ENCODE peak calls at places on chromosomes 6 and 20, in ten cellular contexts. One of them, this sample, is unnamed.

GRCh38 chr6:113211185-113211584 is 646.0 kb upstream of the MARCKS start:
- DNase-seq in GM20000: no peak
- DNase-seq in HFFc6: no peak
- DNase-seq in heart left ventricle: no peak
- DNase-seq in nephron progenitor cell: no peak
- DNase-seq in choroid plexus epithelial cell: no peak
- DNase-seq in endodermal cell: no peak
- DNase-seq in A549: no peak
- DNase-seq in spleen: no peak
- DNase-seq in fibroblast of the aortic adventitia: no peak
- DNase-seq in this sample: no peak

GRCh38 chr20:57391439-57392129 is 388 bp downstream of the RBM38 start:
- DNase-seq in GM20000: peak
- DNase-seq in HFFc6: no peak
- DNase-seq in heart left ventricle: peak
- DNase-seq in nephron progenitor cell: peak
- DNase-seq in choroid plexus epithelial cell: peak
- DNase-seq in endodermal cell: no peak
- DNase-seq in A549: no peak
- DNase-seq in spleen: peak
- DNase-seq in fibroblast of the aortic adventitia: peak
- DNase-seq in this sample: no peak

GRCh38 chr20:49447946-49448809 is 34.3 kb downstream of the KCNB1 start:
- DNase-seq in GM20000: no peak
- DNase-seq in HFFc6: no peak
- DNase-seq in heart left ventricle: no peak
- DNase-seq in nephron progenitor cell: no peak
- DNase-seq in choroid plexus epithelial cell: peak
- DNase-seq in endodermal cell: peak
- DNase-seq in A549: no peak
- DNase-seq in spleen: no peak
- DNase-seq in fibroblast of the aortic adventitia: peak
- DNase-seq in this sample: no peak

GRCh38 chr6:150749091-150749670 is 116.3 kb upstream of the MTHFD1L start:
- DNase-seq in GM20000: no peak
- DNase-seq in HFFc6: no peak
- DNase-seq in heart left ventricle: no peak
- DNase-seq in nephron progenitor cell: no peak
- DNase-seq in choroid plexus epithelial cell: no peak
- DNase-seq in endodermal cell: no peak
- DNase-seq in A549: no peak
- DNase-seq in spleen: no peak
- DNase-seq in fibroblast of the aortic adventitia: no peak
- DNase-seq in this sample: no peak

GRCh38 chr6:133097208-133097607 is 143.9 kb upstream of the EYA4 start:
- DNase-seq in GM20000: no peak
- DNase-seq in HFFc6: no peak
- DNase-seq in heart left ventricle: no peak
- DNase-seq in nephron progenitor cell: no peak
- DNase-seq in choroid plexus epithelial cell: no peak
- DNase-seq in endodermal cell: no peak
- DNase-seq in A549: no peak
- DNase-seq in spleen: no peak
- DNase-seq in fibroblast of the aortic adventitia: no peak
- DNase-seq in this sample: no peak

GRCh38 chr20:51354191-51354768 is 188.2 kb downstream of the NFATC2 start:
- DNase-seq in GM20000: no peak
- DNase-seq in HFFc6: peak
- DNase-seq in heart left ventricle: no peak
- DNase-seq in nephron progenitor cell: no peak
- DNase-seq in choroid plexus epithelial cell: peak
- DNase-seq in endodermal cell: no peak
- DNase-seq in A549: no peak
- DNase-seq in spleen: peak
- DNase-seq in fibroblast of the aortic adventitia: peak
- DNase-seq in this sample: no peak

GRCh38 chr6:86856937-86857563 is 80.3 kb upstream of the HTR1E start:
- DNase-seq in GM20000: peak
- DNase-seq in HFFc6: peak
- DNase-seq in heart left ventricle: no peak
- DNase-seq in nephron progenitor cell: peak
- DNase-seq in choroid plexus epithelial cell: peak
- DNase-seq in endodermal cell: peak
- DNase-seq in A549: peak
- DNase-seq in spleen: no peak
- DNase-seq in fibroblast of the aortic adventitia: peak
- DNase-seq in this sample: no peak

GRCh38 chr6:73394577-73395354 is at the start of gene DDX43:
- DNase-seq in GM20000: no peak
- DNase-seq in HFFc6: no peak
- DNase-seq in heart left ventricle: peak
- DNase-seq in nephron progenitor cell: no peak
- DNase-seq in choroid plexus epithelial cell: peak
- DNase-seq in endodermal cell: no peak
- DNase-seq in A549: no peak
- DNase-seq in spleen: peak
- DNase-seq in fibroblast of the aortic adventitia: peak
- DNase-seq in this sample: peak

GRCh38 chr20:48186447-48186846 is 401.2 kb upstream of the SULF2 start:
- DNase-seq in GM20000: no peak
- DNase-seq in HFFc6: no peak
- DNase-seq in heart left ventricle: no peak
- DNase-seq in nephron progenitor cell: no peak
- DNase-seq in choroid plexus epithelial cell: peak
- DNase-seq in endodermal cell: no peak
- DNase-seq in A549: no peak
- DNase-seq in spleen: no peak
- DNase-seq in fibroblast of the aortic adventitia: peak
- DNase-seq in this sample: no peak

GRCh38 chr20:48015943-48016723 is 230.9 kb upstream of the SULF2 start:
- DNase-seq in GM20000: no peak
- DNase-seq in HFFc6: no peak
- DNase-seq in heart left ventricle: no peak
- DNase-seq in nephron progenitor cell: no peak
- DNase-seq in choroid plexus epithelial cell: peak
- DNase-seq in endodermal cell: no peak
- DNase-seq in A549: no peak
- DNase-seq in spleen: no peak
- DNase-seq in fibroblast of the aortic adventitia: peak
- DNase-seq in this sample: peak

GRCh38 chr6:43274916-43275597 is 23.0 kb upstream of the SLC22A7 start:
- DNase-seq in GM20000: peak
- DNase-seq in HFFc6: no peak
- DNase-seq in heart left ventricle: no peak
- DNase-seq in nephron progenitor cell: peak
- DNase-seq in choroid plexus epithelial cell: no peak
- DNase-seq in endodermal cell: no peak
- DNase-seq in A549: no peak
- DNase-seq in spleen: no peak
- DNase-seq in fibroblast of the aortic adventitia: no peak
- DNase-seq in this sample: no peak

GRCh38 chr6:99092461-99092860 is 144.7 kb upstream of the FBXL4 start:
- DNase-seq in GM20000: no peak
- DNase-seq in HFFc6: no peak
- DNase-seq in heart left ventricle: no peak
- DNase-seq in nephron progenitor cell: no peak
- DNase-seq in choroid plexus epithelial cell: no peak
- DNase-seq in endodermal cell: no peak
- DNase-seq in A549: no peak
- DNase-seq in spleen: no peak
- DNase-seq in fibroblast of the aortic adventitia: no peak
- DNase-seq in this sample: no peak

GRCh38 chr6:30071081-30071818 is 4.3 kb downstream of the PPP1R11 start:
- DNase-seq in GM20000: peak
- DNase-seq in HFFc6: no peak
- DNase-seq in heart left ventricle: peak
- DNase-seq in nephron progenitor cell: peak
- DNase-seq in choroid plexus epithelial cell: peak
- DNase-seq in endodermal cell: peak
- DNase-seq in A549: no peak
- DNase-seq in spleen: peak
- DNase-seq in fibroblast of the aortic adventitia: peak
- DNase-seq in this sample: no peak
- TF ChIP-seq CTCF in GM20000: no peak
- TF ChIP-seq CTCF in HFFc6: no peak
- TF ChIP-seq CTCF in heart left ventricle: no peak
- TF ChIP-seq CTCF in nephron progenitor cell: no peak
- TF ChIP-seq CTCF in choroid plexus epithelial cell: peak
- TF ChIP-seq CTCF in endodermal cell: peak
- TF ChIP-seq CTCF in A549: no peak
- TF ChIP-seq CTCF in spleen: no peak
- TF ChIP-seq CTCF in fibroblast of the aortic adventitia: peak
- TF ChIP-seq CTCF in this sample: no peak

GRCh38 chr6:159108438-159108985 is 60.7 kb upstream of the FNDC1 start:
- DNase-seq in GM20000: no peak
- DNase-seq in HFFc6: no peak
- DNase-seq in heart left ventricle: no peak
- DNase-seq in nephron progenitor cell: no peak
- DNase-seq in choroid plexus epithelial cell: no peak
- DNase-seq in endodermal cell: peak
- DNase-seq in A549: no peak
- DNase-seq in spleen: no peak
- DNase-seq in fibroblast of the aortic adventitia: no peak
- DNase-seq in this sample: no peak

GRCh38 chr6:159107451-159108260 is 61.5 kb upstream of the FNDC1 start:
- DNase-seq in GM20000: no peak
- DNase-seq in HFFc6: no peak
- DNase-seq in heart left ventricle: no peak
- DNase-seq in nephron progenitor cell: no peak
- DNase-seq in choroid plexus epithelial cell: no peak
- DNase-seq in endodermal cell: peak
- DNase-seq in A549: no peak
- DNase-seq in spleen: peak
- DNase-seq in fibroblast of the aortic adventitia: no peak
- DNase-seq in this sample: peak

GRCh38 chr6:159109391-159109790 is 59.8 kb upstream of the FNDC1 start:
- DNase-seq in GM20000: no peak
- DNase-seq in HFFc6: no peak
- DNase-seq in heart left ventricle: no peak
- DNase-seq in nephron progenitor cell: no peak
- DNase-seq in choroid plexus epithelial cell: no peak
- DNase-seq in endodermal cell: peak
- DNase-seq in A549: no peak
- DNase-seq in spleen: no peak
- DNase-seq in fibroblast of the aortic adventitia: no peak
- DNase-seq in this sample: no peak

GRCh38 chr6:159110748-159111147 is 58.5 kb upstream of the FNDC1 start:
- DNase-seq in GM20000: no peak
- DNase-seq in HFFc6: no peak
- DNase-seq in heart left ventricle: no peak
- DNase-seq in nephron progenitor cell: no peak
- DNase-seq in choroid plexus epithelial cell: no peak
- DNase-seq in endodermal cell: peak
- DNase-seq in A549: no peak
- DNase-seq in spleen: no peak
- DNase-seq in fibroblast of the aortic adventitia: no peak
- DNase-seq in this sample: no peak

GRCh38 chr6:159110013-159110412 is 59.2 kb upstream of the FNDC1 start:
- DNase-seq in GM20000: no peak
- DNase-seq in HFFc6: peak
- DNase-seq in heart left ventricle: no peak
- DNase-seq in nephron progenitor cell: peak
- DNase-seq in choroid plexus epithelial cell: peak
- DNase-seq in endodermal cell: peak
- DNase-seq in A549: peak
- DNase-seq in spleen: no peak
- DNase-seq in fibroblast of the aortic adventitia: peak
- DNase-seq in this sample: no peak
- TF ChIP-seq CTCF in GM20000: peak
- TF ChIP-seq CTCF in HFFc6: peak
- TF ChIP-seq CTCF in heart left ventricle: peak
- TF ChIP-seq CTCF in nephron progenitor cell: peak
- TF ChIP-seq CTCF in choroid plexus epithelial cell: peak
- TF ChIP-seq CTCF in endodermal cell: peak
- TF ChIP-seq CTCF in A549: peak
- TF ChIP-seq CTCF in spleen: peak
- TF ChIP-seq CTCF in fibroblast of the aortic adventitia: peak
- TF ChIP-seq CTCF in this sample: peak

DNA sequence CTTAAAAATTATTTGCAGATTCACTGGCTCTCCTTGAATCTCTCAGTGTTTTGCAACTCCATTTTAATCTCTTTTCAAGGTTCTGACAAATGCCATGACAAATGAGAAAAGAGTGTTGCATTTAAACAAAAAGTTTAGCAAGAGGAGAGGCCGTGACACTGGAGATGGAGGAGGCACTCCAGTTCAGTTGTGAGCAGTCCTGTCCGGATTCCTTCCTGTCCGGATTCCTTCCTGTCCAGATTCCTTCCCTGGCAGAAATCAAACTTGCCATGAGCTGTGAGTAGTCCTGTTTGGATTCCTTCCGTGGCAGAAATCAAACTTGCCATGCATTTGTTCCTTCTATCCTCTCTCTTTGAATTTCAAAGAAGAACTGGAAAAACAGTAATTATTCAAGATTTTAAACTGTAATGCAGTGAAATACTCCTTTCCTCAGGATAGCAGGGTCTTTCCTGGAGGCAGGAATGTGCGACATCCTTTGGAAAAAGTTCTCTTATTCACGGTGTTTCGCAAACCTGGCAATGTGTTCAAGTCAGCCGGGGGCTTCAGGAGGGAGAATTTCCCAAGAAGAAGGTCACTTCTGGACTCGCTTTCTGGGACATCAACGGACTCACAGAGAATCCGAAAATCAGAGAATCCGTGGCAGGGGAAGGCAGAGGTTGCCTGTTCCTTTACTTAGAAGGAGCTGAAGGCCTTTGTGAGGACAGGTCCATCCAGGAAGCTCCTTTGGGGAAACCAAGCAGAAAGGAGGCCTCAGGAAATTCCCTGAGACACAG is 48.7 kb upstream of the DACT2 start:
- DNase-seq in GM20000: no peak
- DNase-seq in HFFc6: no peak
- DNase-seq in heart left ventricle: no peak
- DNase-seq in nephron progenitor cell: no peak
- DNase-seq in choroid plexus epithelial cell: peak
- DNase-seq in endodermal cell: no peak
- DNase-seq in A549: no peak
- DNase-seq in spleen: no peak
- DNase-seq in fibroblast of the aortic adventitia: peak
- DNase-seq in this sample: no peak
- TF ChIP-seq CTCF in GM20000: no peak
- TF ChIP-seq CTCF in HFFc6: no peak
- TF ChIP-seq CTCF in heart left ventricle: no peak
- TF ChIP-seq CTCF in nephron progenitor cell: no peak
- TF ChIP-seq CTCF in choroid plexus epithelial cell: no peak
- TF ChIP-seq CTCF in endodermal cell: peak
- TF ChIP-seq CTCF in A549: no peak
- TF ChIP-seq CTCF in spleen: no peak
- TF ChIP-seq CTCF in fibroblast of the aortic adventitia: peak
- TF ChIP-seq CTCF in this sample: no peak

DNA sequence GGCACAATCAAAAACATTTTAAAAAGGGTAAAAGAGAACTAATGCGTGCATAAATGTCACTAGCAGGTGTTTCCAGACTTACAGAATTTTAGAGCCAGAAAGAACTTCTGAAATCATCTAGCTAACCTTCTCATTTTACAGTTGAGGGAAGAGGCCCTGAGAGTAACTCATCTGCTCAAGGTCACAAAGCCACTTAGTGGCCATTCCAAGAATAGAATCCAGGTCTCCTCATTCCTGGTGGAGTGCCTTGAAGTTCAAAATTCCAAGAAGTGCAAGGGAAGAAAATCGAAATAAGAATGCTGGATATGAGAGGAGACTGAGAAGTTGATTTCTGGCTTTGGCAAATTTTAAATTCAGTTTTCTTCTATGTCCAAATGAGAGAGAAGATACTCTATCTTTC is 3.2 kb upstream of the KIAA0408 start:
- DNase-seq in GM20000: no peak
- DNase-seq in HFFc6: no peak
- DNase-seq in heart left ventricle: no peak
- DNase-seq in nephron progenitor cell: no peak
- DNase-seq in choroid plexus epithelial cell: no peak
- DNase-seq in endodermal cell: peak
- DNase-seq in A549: peak
- DNase-seq in spleen: no peak
- DNase-seq in fibroblast of the aortic adventitia: no peak
- DNase-seq in this sample: no peak
- TF ChIP-seq CTCF in GM20000: no peak
- TF ChIP-seq CTCF in HFFc6: peak
- TF ChIP-seq CTCF in heart left ventricle: no peak
- TF ChIP-seq CTCF in nephron progenitor cell: no peak
- TF ChIP-seq CTCF in choroid plexus epithelial cell: peak
- TF ChIP-seq CTCF in endodermal cell: peak
- TF ChIP-seq CTCF in A549: no peak
- TF ChIP-seq CTCF in spleen: no peak
- TF ChIP-seq CTCF in fibroblast of the aortic adventitia: no peak
- TF ChIP-seq CTCF in this sample: no peak